ENCODE peak calls at places on chromosomes 1 and 21, in five cellular contexts. I, E, G, N and A are unnamed samples.

GRCh38 chr1:64847666-64848065 is 102.8 kb downstream of the RAVER2 start:
- DNase-seq in G (no peak), I (no peak), N (no peak), E (no peak), A (no peak)

GRCh38 chr1:5910666-5911065 is 81.6 kb downstream of the NPHP4 start:
- DNase-seq in G (no peak), N (no peak), I (no peak), E (no peak), A (no peak)

GRCh38 chr1:36965301-36966159 is 68.8 kb downstream of the GRIK3 start:
- DNase-seq in I (no peak), E (no peak), N (no peak), G (no peak), A (no peak)

GRCh38 chr1:51976831-51977602 is 13.5 kb downstream of the RAB3B start:
- DNase-seq in N (no peak), I (peak; percentile 44), G (no peak), E (no peak), A (peak; percentile 44)

GRCh38 chr1:165686121-165686970 is 12.0 kb downstream of the ALDH9A1 start:
- DNase-seq in N (no peak), G (no peak), I (no peak), E (no peak), A (no peak)

GRCh38 chr1:208127284-208127683 is 116.9 kb downstream of the PLXNA2 start:
- DNase-seq in E (no peak), N (no peak), G (no peak), I (no peak), A (no peak)

GRCh38 chr1:185284533-185285244 is 32.4 kb downstream of the IVNS1ABP start:
- DNase-seq in E (no peak), N (no peak), G (no peak), I (peak; percentile 35), A (no peak)

GRCh38 chr1:231806623-231807470 is 180.3 kb downstream of the DISC1 start:
- DNase-seq in I (peak; percentile 65), E (no peak), N (peak; percentile 77), G (peak; percentile 33), A (peak; percentile 71)

GRCh38 chr1:64955093-64956066 is 11.0 kb downstream of the JAK1 start:
- DNase-seq in I (peak; percentile 22), E (no peak), G (no peak), N (no peak), A (no peak)

GRCh38 chr1:213374369-213374768 is 323.3 kb downstream of the RPS6KC1 start:
- DNase-seq in E (no peak), I (peak; percentile 81), G (peak; percentile 5), N (peak; percentile 82), A (peak; percentile 72)

GRCh38 chr1:110286564-110286963 is 52.6 kb upstream of the RBM15 start:
- DNase-seq in E (no peak), I (no peak), N (no peak), G (no peak), A (no peak)

GRCh38 chr1:23524163-23524562 is 6.9 kb downstream of the E2F2 start:
- DNase-seq in G (no peak), N (no peak), I (no peak), E (no peak), A (no peak)

GRCh38 chr1:93047585-93047984 is 31.5 kb upstream of the MTF2 start:
- DNase-seq in G (no peak), I (no peak), N (no peak), E (no peak), A (no peak)

GRCh38 chr1:214233856-214234634 is 46.9 kb upstream of the SMYD2 start:
- DNase-seq in G (no peak), N (no peak), E (no peak), I (no peak), A (no peak)

GRCh38 chr21:30248844-30249243 is 32.9 kb upstream of the CLDN8 start:
- DNase-seq in E (no peak), I (no peak), G (no peak), N (no peak), A (no peak)

GRCh38 chr21:42218836-42219605 is at the start of gene ABCG1:
- DNase-seq in I (peak; percentile 71), N (peak; percentile 80), G (peak; percentile 37), E (peak; percentile 42), A (peak; percentile 42)

GRCh38 chr1:199163277-199164069 is 524.6 kb downstream of the PTPRC start:
- DNase-seq in N (no peak), I (no peak), G (no peak), E (no peak), A (no peak)

GRCh38 chr1:151327903-151328674 is 873 bp upstream of the PI4KB start:
- DNase-seq in G (no peak), I (no peak), N (peak; percentile 68), E (no peak), A (no peak)

GRCh38 chr1:228998179-228998578 is 262.9 kb downstream of the RHOU start:
- DNase-seq in I (no peak), N (no peak), E (no peak), G (no peak), A (no peak)

GRCh38 chr1:106755682-106756406 is 300.6 kb upstream of the PRMT6 start:
- DNase-seq in G (no peak), I (no peak), N (no peak), E (no peak), A (no peak)

GRCh38 chr1:32962248-32962896 is 2.2 kb downstream of the RNF19B start:
- DNase-seq in N (no peak), I (no peak), E (no peak), G (no peak), A (peak; percentile 30)

GRCh38 chr21:45998871-45999580 is 17.5 kb downstream of the COL6A1 start:
- DNase-seq in I (no peak), G (no peak), N (no peak), E (no peak), A (no peak)

GRCh38 chr1:208158640-208159541 is 85.3 kb downstream of the PLXNA2 start:
- DNase-seq in N (no peak), I (peak; percentile 66), G (no peak), E (no peak), A (no peak)

GRCh38 chr1:30743584-30744059 is 14.0 kb downstream of the LAPTM5 start:
- DNase-seq in G (no peak), I (no peak), N (no peak), E (peak; percentile 74), A (no peak)

GRCh38 chr21:36250423-36251075 is 69.4 kb upstream of the MORC3 start:
- DNase-seq in I (no peak), G (no peak), N (no peak), E (no peak), A (no peak)

GRCh38 chr1:95115708-95116137 is 1.4 kb upstream of the TLCD4 start:
- DNase-seq in E (no peak), N (no peak), G (no peak), I (peak; percentile 55), A (no peak)

GRCh38 chr1:51927029-51927428 is 48.5 kb upstream of the NRDC start:
- DNase-seq in I (no peak), N (no peak), E (no peak), G (no peak), A (no peak)

GRCh38 chr1:116514708-116515525 is 55.9 kb downstream of the CD58 start:
- DNase-seq in N (no peak), I (no peak), E (peak; percentile 59), G (no peak), A (no peak)

GRCh38 chr1:12594966-12595838 is 22.8 kb downstream of the DHRS3 start:
- DNase-seq in N (peak; percentile 82), E (no peak), I (peak; percentile 88), G (peak; percentile 45), A (peak; percentile 78)

GRCh38 chr21:33325222-33326067 is 675 bp downstream of the IFNAR1 start:
- DNase-seq in I (peak; percentile 83), N (no peak), E (peak; percentile 70), G (peak; percentile 66), A (peak; percentile 61)

GRCh38 chr21:33973268-33973667 is 57.7 kb upstream of the ATP5PO start:
- DNase-seq in I (no peak), G (no peak), E (no peak), N (no peak), A (no peak)

GRCh38 chr1:56068908-56069307 is 510.5 kb downstream of the PLPP3 start:
- DNase-seq in E (no peak), N (no peak), I (no peak), G (no peak), A (no peak)

GRCh38 chr1:151853411-151853930 is at the start of gene THEM5:
- DNase-seq in E (no peak), I (no peak), G (no peak), N (no peak), A (no peak)

GRCh38 chr1:29969576-29969975 is 733.3 kb downstream of the PTPRU start:
- DNase-seq in N (no peak), I (no peak), E (no peak), G (no peak), A (no peak)